ENCODE peak calls at places on chromosomes 16 and 17, in six cellular contexts. K, O, M, E, T and N are unnamed samples.

GRCh38 chr16:9199751-9200150 is 108.3 kb downstream of the HAPSTR1 start:
- DNase-seq in K (no peak), E (no peak), T (no peak), M (no peak), O (no peak), N (no peak)

GRCh38 chr16:75703341-75703740 is 2.1 kb upstream of the DUXB start:
- DNase-seq in O (no peak), K (no peak), E (peak), M (no peak), T (peak), N (no peak)

GRCh38 chr17:70172921-70173320 is 3.6 kb downstream of the KCNJ2 start:
- DNase-seq in O (no peak), E (peak), M (no peak), K (peak), T (no peak), N (peak)

GRCh38 chr16:15770107-15770506 is 86.7 kb downstream of the MYH11 start:
- DNase-seq in T (no peak), M (no peak), K (no peak), O (no peak), E (no peak), N (no peak)

GRCh38 chr17:66191607-66192377 is at the start of gene CEP112:
- DNase-seq in M (peak), O (no peak), T (peak), K (peak), E (peak), N (peak)

GRCh38 chr16:18055411-18055916 is 281.1 kb downstream of the NPIPA8 start:
- DNase-seq in K (no peak), O (no peak), T (no peak), E (no peak), M (no peak), N (no peak)

GRCh38 chr17:37488009-37488604 is 1.6 kb upstream of the DUSP14 start:
- DNase-seq in K (peak), O (no peak), E (peak), M (peak), T (peak), N (peak)

GRCh38 chr17:29753845-29754439 is 131.2 kb upstream of the CORO6 start:
- DNase-seq in T (no peak), E (no peak), O (no peak), M (no peak), K (no peak), N (no peak)

GRCh38 chr16:64417711-64418227 is 704.1 kb downstream of the CDH11 start:
- DNase-seq in M (no peak), K (no peak), O (no peak), E (peak), T (peak), N (peak)

GRCh38 chr16:55853114-55853513 is 20.2 kb upstream of the CES1 start:
- DNase-seq in E (peak), K (peak), T (peak), M (no peak), O (no peak), N (peak)

GRCh38 chr17:81821603-81822311 is 11.3 kb downstream of the MCRIP1 start:
- DNase-seq in K (peak), T (peak), M (peak), O (no peak), E (peak), N (peak)

GRCh38 chr16:5895137-5895536 is 797.5 kb upstream of the EEF2KMT start:
- DNase-seq in K (no peak), E (no peak), T (no peak), M (no peak), O (no peak), N (no peak)

GRCh38 chr16:22948603-22949368 is 134.8 kb downstream of the HS3ST2 start:
- DNase-seq in T (peak), K (peak), O (peak), M (peak), E (peak), N (peak)
- H3K4me3 ChIP-seq in T (peak), K (no peak), O (peak), M (no peak), E (peak), N (no peak)

GRCh38 chr17:79952915-79953314 is 82.8 kb downstream of the TBC1D16 start:
- DNase-seq in K (no peak), M (no peak), T (no peak), O (no peak), E (no peak), N (no peak)

GRCh38 chr17:79950306-79950705 is 85.4 kb downstream of the TBC1D16 start:
- DNase-seq in K (no peak), O (no peak), M (no peak), E (no peak), T (no peak), N (no peak)

GRCh38 chr17:79950711-79951110 is 85.0 kb downstream of the TBC1D16 start:
- DNase-seq in E (no peak), M (no peak), T (no peak), O (no peak), K (no peak), N (no peak)

GRCh38 chr17:79952265-79952877 is 83.3 kb downstream of the TBC1D16 start:
- DNase-seq in K (no peak), E (no peak), O (no peak), T (no peak), M (no peak), N (no peak)

DNA sequence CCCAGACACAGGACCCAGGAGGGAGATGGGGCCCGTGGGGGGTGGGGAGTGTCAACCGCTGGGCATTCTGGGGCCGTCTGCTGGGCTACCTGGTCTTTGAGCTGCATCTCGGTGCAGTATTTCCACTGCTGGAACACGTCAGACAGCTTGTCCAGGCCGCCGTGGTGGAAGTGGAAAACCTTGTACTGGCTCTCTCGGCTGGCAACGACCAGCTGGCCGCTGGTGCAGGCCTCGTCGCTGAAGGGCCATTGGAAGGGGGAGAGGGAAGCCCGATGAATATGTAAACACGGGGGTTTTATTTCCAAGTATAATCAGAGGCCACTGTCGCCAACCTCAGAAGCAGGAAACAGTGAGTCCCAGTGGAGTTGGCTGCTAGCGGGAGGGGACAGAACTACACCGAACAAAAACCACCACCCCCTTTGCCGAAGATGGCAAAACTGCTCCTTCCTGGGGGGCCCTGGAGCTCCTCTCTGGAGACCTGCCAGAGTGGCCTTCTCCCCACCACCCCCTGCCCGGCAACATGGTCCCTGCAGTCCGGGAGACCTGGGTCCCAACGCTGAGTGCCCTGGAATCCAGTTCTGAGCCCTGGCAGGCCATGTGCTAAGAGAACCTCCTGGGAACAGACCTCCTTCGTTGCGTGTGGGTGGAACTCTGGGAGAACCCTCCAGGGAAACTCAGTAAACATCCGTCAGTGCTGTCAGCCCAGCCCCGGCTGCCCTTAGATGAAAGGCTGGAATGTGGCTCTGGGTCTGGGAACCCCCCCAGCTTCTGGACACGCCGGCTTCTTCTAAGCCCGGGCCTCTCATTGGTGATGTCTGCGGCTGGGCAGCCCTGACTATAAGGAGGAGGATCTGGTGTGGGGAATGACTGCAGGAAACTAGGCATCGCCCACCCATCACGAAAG is 84.1 kb downstream of the TBC1D16 start:
- DNase-seq in T (peak), M (peak), O (no peak), K (no peak), E (peak), N (peak)
- TF ChIP-seq CTCF in T (no peak), M (no peak), O (no peak), K (no peak), E (peak), N (no peak)

GRCh38 chr17:45429338-45430005 is 3.2 kb downstream of the ARHGAP27 start:
- DNase-seq in O (no peak), M (peak), K (no peak), T (no peak), E (no peak), N (no peak)
- H3K4me3 ChIP-seq in O (peak), M (peak), K (no peak), T (no peak), E (no peak), N (no peak)

DNA sequence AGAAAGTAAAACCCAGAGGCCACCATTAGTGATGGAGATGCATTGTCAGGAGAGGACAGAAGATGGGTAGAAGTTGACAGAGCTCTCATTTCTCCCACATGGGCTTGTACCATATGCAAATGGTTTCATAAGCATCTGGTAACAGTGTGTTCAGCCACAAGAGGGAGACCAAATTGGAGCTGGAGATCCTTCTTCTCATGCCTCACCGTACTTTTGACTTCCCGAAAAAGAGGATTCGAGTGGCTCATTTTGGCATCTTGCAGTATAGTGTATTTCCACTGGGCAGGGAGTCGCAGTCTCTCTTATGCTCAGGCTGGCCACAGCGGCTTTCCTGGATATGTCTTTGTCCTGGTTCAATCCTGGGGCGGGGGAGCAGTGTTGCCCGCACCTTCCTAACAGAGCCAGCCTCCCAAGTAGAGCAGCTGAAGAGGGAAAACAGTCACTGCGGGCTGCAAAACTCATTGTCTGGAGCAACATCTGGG is 23.8 kb downstream of the TBC1D3B start:
- DNase-seq in M (no peak), E (peak), T (no peak), K (no peak), O (no peak), N (peak)
- TF ChIP-seq CTCF in M (peak), E (peak), T (peak), K (no peak), O (no peak), N (no peak)

GRCh38 chr17:75366432-75366831 is 39.0 kb downstream of the GRB2 start:
- DNase-seq in M (no peak), O (no peak), E (no peak), T (no peak), K (no peak), N (no peak)

GRCh38 chr17:75365009-75365930 is 40.2 kb downstream of the GRB2 start:
- DNase-seq in O (no peak), E (no peak), M (no peak), T (no peak), K (no peak), N (no peak)

GRCh38 chr17:75364078-75364477 is 41.4 kb downstream of the GRB2 start:
- DNase-seq in T (peak), M (no peak), K (peak), O (no peak), E (peak), N (peak)

GRCh38 chr17:75367312-75367711 is 38.2 kb downstream of the GRB2 start:
- DNase-seq in E (peak), O (no peak), K (peak), T (no peak), M (no peak), N (no peak)

GRCh38 chr17:75365931-75366275 is 39.6 kb downstream of the GRB2 start:
- DNase-seq in K (peak), O (no peak), M (no peak), T (no peak), E (no peak), N (no peak)
- H3K4me3 ChIP-seq in K (no peak), O (no peak), M (no peak), T (no peak), E (no peak), N (no peak)